ENCODE peak calls at places on chromosomes 4 and X, in four cellular contexts. V, L, Z and E are unnamed samples.

GRCh38 chrX:133984857-133985163 is 584 bp downstream of the GPC3 start:
- DNase-seq in V (no peak), L (peak), Z (no peak), E (no peak)

GRCh38 chr4:47154816-47155370 is 123.5 kb downstream of the GABRB1 start:
- DNase-seq in V (no peak), L (no peak), Z (no peak), E (no peak)

GRCh38 chr4:128856246-128856645 is 46.7 kb downstream of the JADE1 start:
- DNase-seq in V (no peak), L (no peak), Z (no peak), E (no peak)

GRCh38 chrX:44898411-44899221 is 25.6 kb downstream of the KDM6A start:
- DNase-seq in V (no peak), L (no peak), Z (no peak), E (peak)

GRCh38 chr4:73740353-73740778 is at the start of gene CXCL8:
- DNase-seq in V (peak), L (peak), Z (no peak), E (peak)

GRCh38 chr4:173492315-173492714 is 37.7 kb downstream of the HAND2 start:
- DNase-seq in V (no peak), L (no peak), Z (no peak), E (no peak)

GRCh38 chrX:31223817-31224216 is 152.0 kb upstream of the FTHL17 start:
- DNase-seq in V (no peak), L (no peak), Z (no peak), E (no peak)

GRCh38 chr4:112978691-112979472 is 70.6 kb upstream of the ANK2 start:
- DNase-seq in V (no peak), L (no peak), Z (no peak), E (no peak)

GRCh38 chr4:74161676-74162450 is 3.9 kb downstream of the MTHFD2L start:
- DNase-seq in V (no peak), L (no peak), Z (no peak), E (no peak)

GRCh38 chrX:70452143-70452733 is 7.6 kb downstream of the DLG3 start:
- DNase-seq in V (peak), L (no peak), Z (no peak), E (peak)

DNA sequence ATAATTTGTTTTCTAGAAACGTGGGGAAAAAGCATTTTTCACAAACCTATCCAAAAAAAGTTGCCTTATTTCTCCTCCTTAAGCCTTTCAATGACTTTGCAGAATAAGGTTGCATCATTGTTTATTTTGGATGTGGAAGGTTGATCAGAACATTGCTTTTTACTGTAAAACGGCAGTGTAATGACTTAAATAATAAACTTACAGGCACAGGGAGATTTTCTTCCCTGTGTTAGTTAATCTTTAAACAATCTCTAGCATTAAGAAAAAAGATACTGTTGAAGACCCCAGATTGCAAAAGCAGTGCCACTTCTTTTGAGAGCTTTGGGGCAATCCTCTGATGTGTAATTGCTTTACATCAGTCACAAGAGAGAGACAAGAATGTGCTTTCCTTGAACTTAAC is 153.4 kb downstream of the ARX start:
- DNase-seq in V (no peak), L (no peak), Z (no peak), E (no peak)
- TF ChIP-seq EP300 in V (no peak), L (no peak), Z (no peak), E (no peak)

GRCh38 chr4:6917445-6918241 is 8.0 kb downstream of the TBC1D14 start:
- DNase-seq in V (peak), L (no peak), Z (no peak), E (peak)
- TF ChIP-seq EP300 in V (peak), L (peak), Z (no peak), E (no peak)

GRCh38 chr4:103450693-103451092 is 252.6 kb upstream of the CENPE start:
- DNase-seq in V (no peak), L (no peak), Z (no peak), E (no peak)

GRCh38 chr4:103445377-103445776 is 247.2 kb upstream of the CENPE start:
- DNase-seq in V (no peak), L (no peak), Z (no peak), E (no peak)

GRCh38 chr4:103449285-103449684 is 251.1 kb upstream of the CENPE start:
- DNase-seq in V (no peak), L (no peak), Z (no peak), E (no peak)

DNA sequence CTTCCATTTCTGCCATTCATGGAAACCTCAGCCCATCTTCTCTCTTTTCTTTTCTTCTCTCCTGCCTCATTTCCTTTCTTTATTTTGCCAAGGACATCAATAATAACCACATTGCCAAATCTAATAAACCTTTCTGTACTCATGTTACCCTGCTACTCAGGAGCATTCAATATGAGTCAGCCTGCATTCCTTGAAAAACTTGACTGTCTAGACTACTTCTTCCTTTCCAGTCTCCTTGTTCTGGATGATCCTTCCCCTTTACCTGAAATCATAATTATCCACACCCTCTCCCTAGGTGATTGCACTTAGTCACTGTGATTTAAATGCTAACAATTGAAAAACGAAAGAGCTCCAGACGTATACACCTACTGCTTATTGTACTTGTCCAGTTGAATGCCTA is 253.2 kb upstream of the CENPE start:
- DNase-seq in V (no peak), L (no peak), Z (no peak), E (no peak)
- TF ChIP-seq EP300 in V (no peak), L (no peak), Z (no peak), E (no peak)

DNA sequence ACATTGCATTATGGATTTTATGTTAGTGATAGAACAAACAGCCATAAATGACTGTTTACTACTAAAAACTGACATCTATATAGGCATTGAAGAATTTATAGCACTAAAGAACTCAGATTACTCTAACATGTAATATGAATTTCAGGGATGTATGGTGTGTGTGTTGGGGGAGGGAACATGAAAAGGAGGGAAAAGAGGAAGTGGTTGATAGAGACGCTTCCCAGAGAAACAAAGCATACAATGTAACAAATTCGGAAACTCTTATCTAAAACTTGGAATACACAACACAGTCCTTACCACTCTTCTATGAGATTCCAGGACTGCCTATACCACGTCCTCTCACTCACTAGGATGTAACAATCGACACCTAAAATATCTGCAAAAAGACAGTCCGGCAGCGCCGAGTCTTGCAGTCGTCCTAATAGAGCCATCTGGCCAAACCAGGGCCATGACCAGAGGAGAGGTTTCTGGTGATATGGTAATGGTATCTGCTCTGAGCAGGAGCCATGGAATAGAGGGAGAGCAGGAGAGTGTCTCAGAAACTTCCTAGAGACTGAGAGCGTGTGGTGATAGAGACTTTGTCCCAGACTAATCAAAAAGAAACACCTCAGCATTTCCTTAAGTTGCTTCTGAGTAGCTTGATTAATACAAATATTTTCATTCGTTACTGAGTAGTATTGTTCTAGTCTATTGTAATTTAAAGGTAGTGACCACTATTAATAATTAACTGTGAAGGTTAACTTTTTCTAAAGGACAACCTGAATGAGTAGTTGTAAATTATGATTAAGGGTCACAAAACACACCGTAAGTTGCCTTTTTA is 251.9 kb upstream of the ETNPPL start:
- DNase-seq in V (no peak), L (no peak), Z (no peak), E (no peak)
- TF ChIP-seq EP300 in V (no peak), L (no peak), Z (no peak), E (no peak)

GRCh38 chr4:169032194-169032593 is 22.1 kb upstream of the CBR4 start:
- DNase-seq in V (no peak), L (no peak), Z (no peak), E (no peak)

GRCh38 chr4:169033660-169034059 is 23.6 kb upstream of the CBR4 start:
- DNase-seq in V (no peak), L (no peak), Z (no peak), E (no peak)

GRCh38 chr4:169031392-169031791 is 21.3 kb upstream of the CBR4 start:
- DNase-seq in V (no peak), L (no peak), Z (no peak), E (no peak)

GRCh38 chr4:169030575-169030982 is 20.5 kb upstream of the CBR4 start:
- DNase-seq in V (no peak), L (no peak), Z (no peak), E (no peak)

GRCh38 chr4:169032883-169033645 is 23.0 kb upstream of the CBR4 start:
- DNase-seq in V (no peak), L (no peak), Z (no peak), E (no peak)
- TF ChIP-seq EP300 in V (no peak), L (no peak), Z (no peak), E (no peak)

GRCh38 chr4:15655223-15656037 is at the start of gene FBXL5:
- DNase-seq in V (peak), L (peak), Z (peak), E (peak)

GRCh38 chr4:15652191-15652590 is 3.0 kb downstream of the FBXL5 start:
- DNase-seq in V (no peak), L (no peak), Z (no peak), E (no peak)

GRCh38 chr4:15654556-15655222 is 468 bp downstream of the FBXL5 start:
- DNase-seq in V (peak), L (peak), Z (no peak), E (peak)

GRCh38 chr4:15653430-15653829 is 1.7 kb downstream of the FBXL5 start:
- DNase-seq in V (no peak), L (no peak), Z (no peak), E (no peak)

GRCh38 chr4:15653864-15654391 is 1.2 kb downstream of the FBXL5 start:
- DNase-seq in V (peak), L (no peak), Z (no peak), E (no peak)
- TF ChIP-seq EP300 in V (no peak), L (no peak), Z (no peak), E (no peak)

DNA sequence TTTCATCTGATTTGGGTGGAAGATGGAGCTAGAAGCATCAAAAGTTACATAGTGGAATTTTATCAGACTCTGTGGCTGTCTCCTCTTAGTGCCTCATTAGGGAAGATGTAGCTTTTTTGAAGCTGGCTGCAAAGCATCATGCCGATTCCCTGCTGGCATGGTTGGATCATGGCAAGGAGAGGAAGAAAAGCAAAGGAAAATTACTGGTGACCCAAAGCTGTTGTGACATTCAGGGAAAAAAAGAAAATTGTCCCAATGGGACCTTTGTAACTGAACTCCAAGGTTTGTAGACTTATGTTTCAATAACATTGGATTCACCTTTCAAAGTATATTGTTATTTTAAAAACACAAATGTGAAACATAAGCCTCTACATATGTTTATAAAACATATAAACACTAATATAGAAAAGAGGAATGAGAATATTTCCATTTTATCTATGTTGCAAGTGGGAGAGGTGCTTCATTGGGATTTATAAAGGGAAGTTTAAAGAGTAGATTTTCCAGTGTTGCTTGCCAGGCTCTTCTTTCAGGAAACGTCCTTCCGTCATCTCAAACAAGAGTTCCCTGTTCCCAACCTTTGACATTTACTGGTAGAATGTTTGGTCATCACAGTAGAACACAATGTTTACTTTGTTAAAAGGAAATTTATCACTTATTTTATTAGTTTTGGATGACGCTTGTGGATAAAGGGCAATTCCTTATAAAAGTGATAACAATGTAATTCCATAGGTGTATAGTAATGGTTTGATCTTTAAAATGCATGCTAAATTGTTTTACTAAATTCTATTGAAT is 190.1 kb upstream of the GPRIN3 start:
- DNase-seq in V (no peak), L (no peak), Z (no peak), E (no peak)
- TF ChIP-seq EP300 in V (no peak), L (no peak), Z (no peak), E (no peak)